ENCODE peak calls at places on chromosome 10, in six cellular contexts. One of them, this sample, is unnamed.

GRCh38 chr10:103504181-103504783 is 10.8 kb downstream of the NEURL1 start:
- DNase-seq in cardiac muscle cell: peak; percentile 97
- DNase-seq in H9: no peak
- DNase-seq in heart left ventricle: no peak
- DNase-seq in AG04450: peak; percentile 70
- DNase-seq in GM23248: peak; percentile 25
- DNase-seq in this sample: no peak

GRCh38 chr10:132232981-132233380 is 46.2 kb downstream of the DPYSL4 start:
- DNase-seq in cardiac muscle cell: no peak
- DNase-seq in GM23248: no peak
- DNase-seq in H9: no peak
- DNase-seq in heart left ventricle: no peak
- DNase-seq in AG04450: no peak
- DNase-seq in this sample: no peak

GRCh38 chr10:43170491-43170890 is 32.2 kb downstream of the CSGALNACT2 start:
- DNase-seq in H9: no peak
- DNase-seq in heart left ventricle: no peak
- DNase-seq in GM23248: peak; percentile 32
- DNase-seq in AG04450: no peak
- DNase-seq in cardiac muscle cell: peak; percentile 27
- DNase-seq in this sample: no peak

GRCh38 chr10:77710759-77711682 is 73.4 kb upstream of the KCNMA1 start:
- DNase-seq in cardiac muscle cell: peak; percentile 73
- DNase-seq in heart left ventricle: peak; percentile 70
- DNase-seq in AG04450: no peak
- DNase-seq in GM23248: peak; percentile 78
- DNase-seq in H9: peak; percentile 89
- DNase-seq in this sample: no peak

GRCh38 chr10:132517951-132518521 is 19.6 kb upstream of the INPP5A start:
- DNase-seq in H9: peak; percentile 68
- DNase-seq in AG04450: no peak
- DNase-seq in GM23248: no peak
- DNase-seq in cardiac muscle cell: no peak
- DNase-seq in heart left ventricle: peak; percentile 52
- DNase-seq in this sample: no peak

GRCh38 chr10:43255644-43256431 is 11.0 kb downstream of the RASGEF1A start:
- DNase-seq in GM23248: peak; percentile 56
- DNase-seq in H9: peak; percentile 75
- DNase-seq in AG04450: no peak
- DNase-seq in heart left ventricle: no peak
- DNase-seq in cardiac muscle cell: peak; percentile 15
- DNase-seq in this sample: no peak

GRCh38 chr10:117865945-117866344 is 180.8 kb downstream of the RAB11FIP2 start:
- DNase-seq in H9: no peak
- DNase-seq in heart left ventricle: no peak
- DNase-seq in AG04450: no peak
- DNase-seq in cardiac muscle cell: no peak
- DNase-seq in GM23248: peak; percentile 6
- DNase-seq in this sample: no peak

GRCh38 chr10:56449770-56450169 is 88.7 kb upstream of the ZWINT start:
- DNase-seq in cardiac muscle cell: no peak
- DNase-seq in H9: no peak
- DNase-seq in AG04450: no peak
- DNase-seq in heart left ventricle: no peak
- DNase-seq in GM23248: no peak
- DNase-seq in this sample: no peak

GRCh38 chr10:80382989-80383388 is 25.4 kb upstream of the PRXL2A start:
- DNase-seq in cardiac muscle cell: peak; percentile 64
- DNase-seq in GM23248: peak; percentile 58
- DNase-seq in heart left ventricle: peak; percentile 27
- DNase-seq in H9: peak; percentile 50
- DNase-seq in AG04450: no peak
- DNase-seq in this sample: no peak

GRCh38 chr10:3803884-3804741 is 19.1 kb upstream of the KLF6 start:
- DNase-seq in heart left ventricle: no peak
- DNase-seq in cardiac muscle cell: peak; percentile 45
- DNase-seq in H9: no peak
- DNase-seq in GM23248: peak; percentile 78
- DNase-seq in AG04450: no peak
- DNase-seq in this sample: no peak

GRCh38 chr10:26860026-26860541 is 674 bp downstream of the ABI1 start:
- DNase-seq in H9: peak; percentile 44
- DNase-seq in GM23248: peak; percentile 83
- DNase-seq in AG04450: peak; percentile 6
- DNase-seq in heart left ventricle: peak; percentile 64
- DNase-seq in cardiac muscle cell: peak; percentile 72
- DNase-seq in this sample: peak; percentile 62

GRCh38 chr10:73931767-73932624 is 21.1 kb downstream of the PLAU start:
- DNase-seq in cardiac muscle cell: no peak
- DNase-seq in H9: peak; percentile 85
- DNase-seq in GM23248: no peak
- DNase-seq in heart left ventricle: no peak
- DNase-seq in AG04450: no peak
- DNase-seq in this sample: peak; percentile 99

GRCh38 chr10:29050081-29050480 is 238.8 kb upstream of the LYZL1 start:
- DNase-seq in AG04450: no peak
- DNase-seq in H9: no peak
- DNase-seq in cardiac muscle cell: no peak
- DNase-seq in GM23248: no peak
- DNase-seq in heart left ventricle: no peak
- DNase-seq in this sample: no peak

GRCh38 chr10:9140373-9140772 is 1085.9 kb downstream of the GATA3 start:
- DNase-seq in AG04450: no peak
- DNase-seq in H9: no peak
- DNase-seq in heart left ventricle: no peak
- DNase-seq in cardiac muscle cell: no peak
- DNase-seq in GM23248: no peak
- DNase-seq in this sample: no peak

GRCh38 chr10:5942471-5942870 is 34.9 kb downstream of the IL15RA start:
- DNase-seq in GM23248: no peak
- DNase-seq in AG04450: no peak
- DNase-seq in cardiac muscle cell: no peak
- DNase-seq in heart left ventricle: peak; percentile 70
- DNase-seq in H9: no peak
- DNase-seq in this sample: no peak

GRCh38 chr10:71860243-71861029 is 9.4 kb upstream of the PSAP start:
- DNase-seq in AG04450: peak; percentile 100
- DNase-seq in H9: peak; percentile 93
- DNase-seq in heart left ventricle: peak; percentile 91
- DNase-seq in cardiac muscle cell: peak; percentile 100
- DNase-seq in GM23248: peak; percentile 100
- DNase-seq in this sample: peak; percentile 95

GRCh38 chr10:123972481-123973401 is 81.1 kb upstream of the CPXM2 start:
- DNase-seq in heart left ventricle: no peak
- DNase-seq in GM23248: no peak
- DNase-seq in H9: peak; percentile 84
- DNase-seq in cardiac muscle cell: no peak
- DNase-seq in AG04450: no peak
- DNase-seq in this sample: no peak

GRCh38 chr10:101839421-101840063 is 4.1 kb downstream of the KCNIP2 start:
- DNase-seq in cardiac muscle cell: peak; percentile 59
- DNase-seq in heart left ventricle: no peak
- DNase-seq in H9: peak; percentile 76
- DNase-seq in GM23248: peak; percentile 65
- DNase-seq in AG04450: no peak
- DNase-seq in this sample: no peak

GRCh38 chr10:61750943-61751471 is 88.3 kb downstream of the CABCOCO1 start:
- DNase-seq in cardiac muscle cell: peak; percentile 82
- DNase-seq in heart left ventricle: peak; percentile 48
- DNase-seq in GM23248: peak; percentile 77
- DNase-seq in H9: peak; percentile 79
- DNase-seq in AG04450: peak; percentile 13
- DNase-seq in this sample: peak; percentile 29

GRCh38 chr10:24826022-24826421 is 102.3 kb upstream of the ARHGAP21 start:
- DNase-seq in GM23248: peak; percentile 84
- DNase-seq in cardiac muscle cell: peak; percentile 86
- DNase-seq in heart left ventricle: no peak
- DNase-seq in H9: no peak
- DNase-seq in AG04450: peak; percentile 46
- DNase-seq in this sample: peak; percentile 33

GRCh38 chr10:128530301-128530700 is 404.1 kb upstream of the MKI67 start:
- DNase-seq in heart left ventricle: no peak
- DNase-seq in AG04450: no peak
- DNase-seq in H9: no peak
- DNase-seq in cardiac muscle cell: peak; percentile 18
- DNase-seq in GM23248: peak; percentile 37
- DNase-seq in this sample: no peak

GRCh38 chr10:84018826-84019225 is 120.5 kb upstream of the GHITM start:
- DNase-seq in GM23248: no peak
- DNase-seq in AG04450: no peak
- DNase-seq in heart left ventricle: no peak
- DNase-seq in H9: no peak
- DNase-seq in cardiac muscle cell: no peak
- DNase-seq in this sample: no peak

GRCh38 chr10:77416327-77417135 is 221.1 kb downstream of the KCNMA1 start:
- DNase-seq in cardiac muscle cell: peak; percentile 82
- DNase-seq in heart left ventricle: no peak
- DNase-seq in GM23248: peak; percentile 94
- DNase-seq in AG04450: peak; percentile 63
- DNase-seq in H9: no peak
- DNase-seq in this sample: no peak

GRCh38 chr10:132251928-132252327 is 55.8 kb downstream of the STK32C start:
- DNase-seq in heart left ventricle: no peak
- DNase-seq in cardiac muscle cell: no peak
- DNase-seq in AG04450: no peak
- DNase-seq in H9: no peak
- DNase-seq in GM23248: no peak
- DNase-seq in this sample: no peak

GRCh38 chr10:35611750-35612149 is 6.6 kb downstream of the GJD4 start:
- DNase-seq in AG04450: no peak
- DNase-seq in H9: peak; percentile 50
- DNase-seq in GM23248: no peak
- DNase-seq in cardiac muscle cell: no peak
- DNase-seq in heart left ventricle: no peak
- DNase-seq in this sample: no peak

GRCh38 chr10:35614312-35614711 is 9.2 kb downstream of the GJD4 start:
- DNase-seq in AG04450: no peak
- DNase-seq in H9: no peak
- DNase-seq in heart left ventricle: no peak
- DNase-seq in GM23248: no peak
- DNase-seq in cardiac muscle cell: no peak
- DNase-seq in this sample: no peak

GRCh38 chr10:35613597-35614226 is 8.6 kb downstream of the GJD4 start:
- DNase-seq in H9: no peak
- DNase-seq in AG04450: no peak
- DNase-seq in GM23248: peak; percentile 67
- DNase-seq in heart left ventricle: no peak
- DNase-seq in cardiac muscle cell: peak; percentile 55
- DNase-seq in this sample: no peak

GRCh38 chr10:35613107-35613440 is 7.9 kb downstream of the GJD4 start:
- DNase-seq in GM23248: no peak
- DNase-seq in heart left ventricle: no peak
- DNase-seq in cardiac muscle cell: no peak
- DNase-seq in H9: no peak
- DNase-seq in AG04450: no peak
- DNase-seq in this sample: no peak

GRCh38 chr10:35612385-35613106 is 7.4 kb downstream of the GJD4 start:
- DNase-seq in cardiac muscle cell: no peak
- DNase-seq in heart left ventricle: no peak
- DNase-seq in GM23248: no peak
- DNase-seq in H9: no peak
- DNase-seq in AG04450: no peak
- DNase-seq in this sample: no peak
- H3K27ac ChIP-seq in cardiac muscle cell: no peak overlapping the region
- H3K27ac ChIP-seq in heart left ventricle: no peak overlapping the region
- H3K27ac ChIP-seq in GM23248: no peak overlapping the region
- H3K27ac ChIP-seq in H9: no peak overlapping the region
- H3K27ac ChIP-seq in AG04450: no peak overlapping the region
- H3K27ac ChIP-seq in this sample: no peak overlapping the region

DNA sequence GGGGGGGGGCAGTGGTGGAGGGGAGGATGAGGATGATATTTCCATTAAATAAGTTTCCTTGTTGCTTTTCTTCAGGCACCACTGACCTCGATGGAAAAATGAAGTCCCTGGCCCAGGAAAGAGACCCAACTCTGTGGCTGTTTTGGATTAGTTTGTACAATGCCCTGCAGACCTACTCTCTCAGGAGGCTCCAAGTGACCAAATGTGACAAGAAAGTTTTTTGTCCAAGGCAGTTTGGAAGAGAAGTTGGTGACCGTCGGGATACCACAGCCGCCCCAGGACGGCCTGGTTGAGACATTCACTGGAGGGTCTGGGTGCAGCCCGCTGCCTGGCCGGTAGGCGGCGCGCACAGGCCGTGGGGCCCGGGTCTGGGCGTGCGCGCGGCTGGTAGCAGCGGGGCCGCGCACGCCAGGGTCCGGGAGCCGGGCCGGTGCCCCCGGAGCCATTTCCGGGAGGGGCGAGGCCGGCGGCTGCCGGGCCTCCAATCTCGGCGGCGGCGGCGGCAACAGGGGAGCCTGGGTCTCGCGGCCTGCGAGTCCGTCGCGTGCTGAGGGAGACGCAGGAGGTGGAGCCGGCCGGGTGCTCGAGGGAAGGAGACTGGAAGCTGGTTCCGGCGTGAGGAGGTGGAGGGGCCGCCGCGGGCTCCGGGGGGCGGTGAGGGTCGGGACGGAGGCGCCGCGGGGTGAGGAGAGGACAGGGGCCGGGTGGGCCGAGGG is at the start of gene SGPL1:
- DNase-seq in H9: peak; percentile 86
- DNase-seq in heart left ventricle: peak; percentile 88
- DNase-seq in cardiac muscle cell: peak; percentile 88
- DNase-seq in AG04450: peak; percentile 30
- DNase-seq in GM23248: peak; percentile 94
- DNase-seq in this sample: no peak
- H3K27ac ChIP-seq in H9: no peak within 1 kb of the TSS
- H3K27ac ChIP-seq in heart left ventricle: peak within 1 kb of the TSS; percentile 89
- H3K27ac ChIP-seq in cardiac muscle cell: peak within 1 kb of the TSS; percentile 90
- H3K27ac ChIP-seq in AG04450: peak within 1 kb of the TSS; percentile 95
- H3K27ac ChIP-seq in GM23248: peak within 1 kb of the TSS; percentile 78
- H3K27ac ChIP-seq in this sample: peak within 1 kb of the TSS; percentile 93

GRCh38 chr10:60347270-60347669 is 42.4 kb downstream of the ANK3 start:
- DNase-seq in cardiac muscle cell: no peak
- DNase-seq in H9: no peak
- DNase-seq in GM23248: no peak
- DNase-seq in heart left ventricle: no peak
- DNase-seq in AG04450: no peak
- DNase-seq in this sample: no peak
- H3K27ac ChIP-seq in cardiac muscle cell: no peak overlapping the region
- H3K27ac ChIP-seq in H9: no peak overlapping the region
- H3K27ac ChIP-seq in GM23248: no peak overlapping the region
- H3K27ac ChIP-seq in heart left ventricle: no peak overlapping the region
- H3K27ac ChIP-seq in AG04450: no peak overlapping the region
- H3K27ac ChIP-seq in this sample: no peak overlapping the region

GRCh38 chr10:95416973-95417372 is 126.2 kb upstream of the PDLIM1 start:
- DNase-seq in cardiac muscle cell: no peak
- DNase-seq in GM23248: no peak
- DNase-seq in H9: no peak
- DNase-seq in heart left ventricle: no peak
- DNase-seq in AG04450: no peak
- DNase-seq in this sample: no peak

GRCh38 chr10:95422196-95422595 is 131.4 kb upstream of the PDLIM1 start:
- DNase-seq in AG04450: no peak
- DNase-seq in heart left ventricle: no peak
- DNase-seq in GM23248: no peak
- DNase-seq in H9: no peak
- DNase-seq in cardiac muscle cell: no peak
- DNase-seq in this sample: no peak

GRCh38 chr10:95416270-95416669 is 125.5 kb upstream of the PDLIM1 start:
- DNase-seq in cardiac muscle cell: no peak
- DNase-seq in AG04450: no peak
- DNase-seq in H9: no peak
- DNase-seq in GM23248: no peak
- DNase-seq in heart left ventricle: no peak
- DNase-seq in this sample: no peak

GRCh38 chr10:95421782-95422181 is 131.0 kb upstream of the PDLIM1 start:
- DNase-seq in GM23248: no peak
- DNase-seq in H9: no peak
- DNase-seq in AG04450: no peak
- DNase-seq in heart left ventricle: no peak
- DNase-seq in cardiac muscle cell: no peak
- DNase-seq in this sample: no peak

GRCh38 chr10:95419399-95419798 is 128.6 kb upstream of the PDLIM1 start:
- DNase-seq in heart left ventricle: no peak
- DNase-seq in cardiac muscle cell: no peak
- DNase-seq in GM23248: no peak
- DNase-seq in AG04450: no peak
- DNase-seq in H9: no peak
- DNase-seq in this sample: no peak
- H3K27ac ChIP-seq in heart left ventricle: peak overlapping the region; percentile 60
- H3K27ac ChIP-seq in cardiac muscle cell: no peak overlapping the region
- H3K27ac ChIP-seq in GM23248: no peak overlapping the region
- H3K27ac ChIP-seq in AG04450: no peak overlapping the region
- H3K27ac ChIP-seq in H9: no peak overlapping the region
- H3K27ac ChIP-seq in this sample: no peak overlapping the region

This sample was measured in epithelial cell of prostate.